ENCODE peak calls at places on chromosomes 7 and 10, in nine cellular contexts. B is heart right ventricle, H is right lobe of liver, Z is left ventricle myocardium inferior, M is hepatocyte, V is colonic mucosa, E is heart left ventricle, U is mammary epithelial cell, R is kidney epithelial cell. X is an unnamed sample.
A peak's percentile ranks its signal among the peaks of the same experiment; 100 is the strongest.

GRCh38 chr10:78451592-78451991 is 417.9 kb downstream of the RPS24 start:
- DNase-seq in B (no peak), H (no peak), Z (no peak), M (peak; percentile 57), V (peak; percentile 31), E (no peak), U (no peak), R (no peak), X (no peak)

GRCh38 chr7:109890622-109891021 is 1200.3 kb upstream of the LRRN3 start:
- DNase-seq in B (no peak), H (no peak), Z (no peak), M (no peak), V (no peak), E (no peak), U (no peak), R (no peak), X (no peak)

GRCh38 chr10:11016959-11017574 is 605 bp upstream of the CELF2 start:
- DNase-seq in B (no peak), H (no peak), Z (no peak), M (no peak), V (no peak), E (no peak), U (no peak), R (no peak), X (no peak)

GRCh38 chr10:15035385-15036301 is 8.1 kb upstream of the OLAH start:
- DNase-seq in B (no peak), H (peak; percentile 46), Z (peak; percentile 21), M (no peak), V (no peak), E (peak; percentile 16), U (no peak), R (no peak), X (no peak)

GRCh38 chr10:5123886-5124285 is 29.7 kb downstream of the AKR1C3 start:
- DNase-seq in B (no peak), H (peak; percentile 85), Z (no peak), M (no peak), V (no peak), E (no peak), U (no peak), R (no peak), X (no peak)

GRCh38 chr10:12358863-12359647 is 9.7 kb downstream of the CAMK1D start:
- DNase-seq in B (no peak), H (peak; percentile 80), Z (peak; percentile 22), M (no peak), V (no peak), E (no peak), U (no peak), R (no peak), X (no peak)

GRCh38 chr10:110843031-110843430 is 28.7 kb upstream of the PDCD4 start:
- DNase-seq in B (no peak), H (no peak), Z (no peak), M (no peak), V (peak; percentile 53), E (no peak), U (no peak), R (no peak), X (no peak)

GRCh38 chr7:140638311-140638791 is 2.3 kb downstream of the DENND2A start:
- DNase-seq in B (no peak), H (no peak), Z (no peak), M (peak; percentile 32), V (no peak), E (no peak), U (no peak), R (no peak), X (no peak)

GRCh38 chr7:95545007-95545615 is 51.2 kb downstream of the PDK4 start:
- DNase-seq in B (no peak), H (peak; percentile 64), Z (no peak), M (peak; percentile 82), V (peak; percentile 68), E (peak; percentile 37), U (peak; percentile 54), R (peak; percentile 28), X (no peak)

GRCh38 chr10:35691522-35692236 is 49.6 kb upstream of the FZD8 start:
- DNase-seq in B (no peak), H (no peak), Z (no peak), M (no peak), V (no peak), E (no peak), U (no peak), R (no peak), X (no peak)

GRCh38 chr10:15370212-15370740 is 813 bp downstream of the FAM171A1 start:
- DNase-seq in B (peak; percentile 33), H (no peak), Z (peak; percentile 20), M (peak; percentile 60), V (peak; percentile 38), E (no peak), U (peak; percentile 21), R (no peak), X (peak; percentile 25)

DNA sequence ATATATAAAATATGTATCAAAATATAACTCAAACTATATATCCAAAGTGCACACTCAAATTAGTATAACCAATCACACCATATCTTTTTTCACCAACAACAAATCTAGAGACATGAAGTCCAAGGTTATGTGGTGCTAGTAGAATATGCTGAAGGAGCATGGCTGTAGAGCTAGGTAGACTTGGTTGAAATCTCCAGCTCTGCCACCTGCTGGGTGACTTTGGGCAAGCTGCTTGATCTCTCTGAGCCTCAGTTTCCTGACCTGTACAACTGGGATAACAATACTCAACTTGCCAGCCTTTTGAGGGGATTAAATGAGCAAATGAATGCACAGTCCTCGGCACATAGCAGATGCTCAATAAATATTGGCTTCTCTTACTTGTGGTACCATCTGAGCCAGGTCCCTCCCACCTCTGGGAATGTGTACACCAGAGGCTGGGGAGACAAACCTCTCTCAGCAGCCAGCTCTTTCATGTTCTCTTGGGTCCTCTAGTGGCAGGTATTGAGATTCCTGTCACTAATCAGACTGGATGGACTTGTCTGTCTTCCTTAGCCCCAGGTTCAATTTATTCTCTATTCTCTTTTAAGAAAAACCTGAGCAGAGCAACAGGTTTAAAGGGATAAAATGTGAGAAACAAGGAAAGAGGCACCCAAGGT is 94.3 kb upstream of the PDE1C start:
- DNase-seq in B (no peak), H (no peak), Z (no peak), M (peak; percentile 63), V (no peak), E (peak; percentile 35), U (peak; percentile 81), R (no peak), X (no peak)
- TF ChIP-seq CTCF in B (peak; percentile 22), H (no peak), Z (peak; percentile 67), M (peak; percentile 56), V (no peak), E (peak; percentile 14), U (peak; percentile 71), R (peak; percentile 61), X (peak; percentile 14)

GRCh38 chr10:29375888-29376287 is 87.0 kb downstream of the LYZL1 start:
- DNase-seq in B (no peak), H (no peak), Z (no peak), M (no peak), V (no peak), E (no peak), U (no peak), R (no peak), X (no peak)

GRCh38 chr10:29379208-29379607 is 90.3 kb downstream of the LYZL1 start:
- DNase-seq in B (no peak), H (no peak), Z (no peak), M (no peak), V (no peak), E (no peak), U (no peak), R (no peak), X (no peak)

GRCh38 chr10:29378106-29378505 is 89.2 kb downstream of the LYZL1 start:
- DNase-seq in B (no peak), H (no peak), Z (no peak), M (no peak), V (no peak), E (no peak), U (no peak), R (no peak), X (peak; percentile 22)

GRCh38 chr10:29374162-29374561 is 85.3 kb downstream of the LYZL1 start:
- DNase-seq in B (no peak), H (no peak), Z (no peak), M (no peak), V (no peak), E (no peak), U (no peak), R (no peak), X (no peak)

GRCh38 chr10:29377333-29377961 is 88.6 kb downstream of the LYZL1 start:
- DNase-seq in B (no peak), H (no peak), Z (no peak), M (peak; percentile 53), V (no peak), E (no peak), U (peak; percentile 8), R (no peak), X (no peak)
- TF ChIP-seq CTCF in B (peak; percentile 50), H (peak; percentile 76), Z (peak; percentile 81), M (peak; percentile 83), V (peak; percentile 71), E (peak; percentile 79), U (peak; percentile 76), R (peak; percentile 76), X (peak; percentile 77)

DNA sequence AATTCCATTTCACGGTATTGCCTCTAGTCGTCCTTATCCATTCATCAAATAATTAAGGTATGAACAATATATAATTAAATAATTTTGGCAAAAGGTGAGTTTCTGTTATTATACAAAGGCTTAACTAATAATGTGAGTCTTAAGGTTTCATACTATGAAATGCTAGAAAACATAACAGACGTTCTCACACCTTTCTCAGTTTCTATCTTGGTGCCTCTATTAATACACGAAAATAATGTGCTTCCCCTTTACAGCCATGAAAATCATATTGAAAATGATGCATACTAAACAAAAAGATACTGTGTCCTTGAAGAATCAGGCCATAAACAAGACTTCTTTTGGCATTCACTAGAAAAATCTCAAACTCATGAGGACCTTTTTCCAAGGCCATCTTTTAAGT is 54.1 kb upstream of the CAV2 start:
- DNase-seq in B (no peak), H (no peak), Z (no peak), M (no peak), V (no peak), E (no peak), U (no peak), R (no peak), X (no peak)
- TF ChIP-seq CTCF in B (no peak), H (no peak), Z (no peak), M (no peak), V (no peak), E (no peak), U (no peak), R (no peak), X (no peak)

GRCh38 chr7:28773423-28774129 is 184.6 kb downstream of the TRIL start:
- DNase-seq in B (no peak), H (no peak), Z (no peak), M (no peak), V (peak; percentile 52), E (no peak), U (no peak), R (no peak), X (no peak)

GRCh38 chr7:28767356-28767755 is 190.8 kb downstream of the TRIL start:
- DNase-seq in B (no peak), H (no peak), Z (no peak), M (no peak), V (no peak), E (no peak), U (no peak), R (no peak), X (no peak)

GRCh38 chr7:28766359-28766758 is 191.8 kb downstream of the TRIL start:
- DNase-seq in B (no peak), H (no peak), Z (no peak), M (no peak), V (no peak), E (no peak), U (no peak), R (no peak), X (no peak)

GRCh38 chr7:28771901-28772622 is 186.1 kb downstream of the TRIL start:
- DNase-seq in B (no peak), H (no peak), Z (no peak), M (no peak), V (peak; percentile 28), E (no peak), U (no peak), R (no peak), X (no peak)

GRCh38 chr7:28768577-28769147 is 189.5 kb downstream of the TRIL start:
- DNase-seq in B (no peak), H (no peak), Z (no peak), M (no peak), V (no peak), E (no peak), U (peak; percentile 81), R (no peak), X (no peak)
- TF ChIP-seq CTCF in B (no peak), H (no peak), Z (no peak), M (no peak), V (no peak), E (no peak), U (no peak), R (no peak), X (no peak)